ENCODE peak calls at places on chromosomes 12 and 14, in ten cellular contexts. One of them, this sample, is unnamed. For H3K36me3, the result is how much of the 10 kb centered on the place peaks cover.

GRCh38 chr12:7019043-7019569 is 830 bp upstream of the LPCAT3 start:
- DNase-seq in left lung: no peak
- DNase-seq in tibial artery: no peak
- DNase-seq in psoas muscle: no peak
- DNase-seq in IMR-90: no peak
- DNase-seq in endodermal cell: no peak
- DNase-seq in pancreas: no peak
- DNase-seq in right atrium auricular region: no peak
- DNase-seq in HCT116: no peak
- DNase-seq in prostate gland: no peak
- DNase-seq in this sample: no peak

GRCh38 chr12:31471823-31472222 is 119.1 kb downstream of the DENND5B start:
- DNase-seq in prostate gland: peak
- DNase-seq in IMR-90: no peak
- DNase-seq in tibial artery: no peak
- DNase-seq in psoas muscle: no peak
- DNase-seq in endodermal cell: no peak
- DNase-seq in pancreas: no peak
- DNase-seq in right atrium auricular region: no peak
- DNase-seq in left lung: no peak
- DNase-seq in HCT116: no peak
- DNase-seq in this sample: peak

GRCh38 chr14:85604671-85605070 is 74.7 kb downstream of the FLRT2 start:
- DNase-seq in HCT116: no peak
- DNase-seq in psoas muscle: no peak
- DNase-seq in prostate gland: no peak
- DNase-seq in left lung: no peak
- DNase-seq in endodermal cell: no peak
- DNase-seq in right atrium auricular region: no peak
- DNase-seq in pancreas: no peak
- DNase-seq in tibial artery: no peak
- DNase-seq in IMR-90: no peak
- DNase-seq in this sample: no peak

GRCh38 chr14:56198438-56198837 is 80.2 kb downstream of the PELI2 start:
- DNase-seq in endodermal cell: no peak
- DNase-seq in left lung: no peak
- DNase-seq in IMR-90: no peak
- DNase-seq in HCT116: no peak
- DNase-seq in psoas muscle: no peak
- DNase-seq in prostate gland: no peak
- DNase-seq in tibial artery: no peak
- DNase-seq in right atrium auricular region: no peak
- DNase-seq in pancreas: no peak
- DNase-seq in this sample: no peak

GRCh38 chr14:105087963-105088811 is 23.0 kb upstream of the GPR132 start:
- DNase-seq in tibial artery: no peak
- DNase-seq in right atrium auricular region: no peak
- DNase-seq in HCT116: no peak
- DNase-seq in prostate gland: no peak
- DNase-seq in IMR-90: peak
- DNase-seq in endodermal cell: peak
- DNase-seq in left lung: peak
- DNase-seq in pancreas: peak
- DNase-seq in psoas muscle: peak
- DNase-seq in this sample: no peak

GRCh38 chr12:113259499-113259953 is 38.3 kb downstream of the TPCN1 start:
- DNase-seq in left lung: no peak
- DNase-seq in psoas muscle: peak
- DNase-seq in endodermal cell: peak
- DNase-seq in HCT116: no peak
- DNase-seq in tibial artery: peak
- DNase-seq in IMR-90: no peak
- DNase-seq in right atrium auricular region: peak
- DNase-seq in prostate gland: no peak
- DNase-seq in pancreas: peak
- DNase-seq in this sample: no peak

GRCh38 chr12:108215458-108215857 is 86.4 kb downstream of the WSCD2 start:
- DNase-seq in tibial artery: no peak
- DNase-seq in pancreas: no peak
- DNase-seq in endodermal cell: no peak
- DNase-seq in HCT116: no peak
- DNase-seq in prostate gland: no peak
- DNase-seq in left lung: no peak
- DNase-seq in IMR-90: no peak
- DNase-seq in right atrium auricular region: no peak
- DNase-seq in psoas muscle: no peak
- DNase-seq in this sample: no peak

GRCh38 chr12:100058482-100059029 is 73.8 kb upstream of the ANKS1B start:
- DNase-seq in pancreas: no peak
- DNase-seq in tibial artery: no peak
- DNase-seq in psoas muscle: no peak
- DNase-seq in endodermal cell: no peak
- DNase-seq in HCT116: no peak
- DNase-seq in IMR-90: peak
- DNase-seq in right atrium auricular region: no peak
- DNase-seq in prostate gland: no peak
- DNase-seq in left lung: no peak
- DNase-seq in this sample: peak

GRCh38 chr12:118094039-118094438 is 9.8 kb downstream of the VSIG10 start:
- DNase-seq in right atrium auricular region: no peak
- DNase-seq in endodermal cell: no peak
- DNase-seq in tibial artery: no peak
- DNase-seq in IMR-90: no peak
- DNase-seq in HCT116: no peak
- DNase-seq in psoas muscle: no peak
- DNase-seq in prostate gland: no peak
- DNase-seq in pancreas: no peak
- DNase-seq in left lung: no peak
- DNase-seq in this sample: no peak

DNA sequence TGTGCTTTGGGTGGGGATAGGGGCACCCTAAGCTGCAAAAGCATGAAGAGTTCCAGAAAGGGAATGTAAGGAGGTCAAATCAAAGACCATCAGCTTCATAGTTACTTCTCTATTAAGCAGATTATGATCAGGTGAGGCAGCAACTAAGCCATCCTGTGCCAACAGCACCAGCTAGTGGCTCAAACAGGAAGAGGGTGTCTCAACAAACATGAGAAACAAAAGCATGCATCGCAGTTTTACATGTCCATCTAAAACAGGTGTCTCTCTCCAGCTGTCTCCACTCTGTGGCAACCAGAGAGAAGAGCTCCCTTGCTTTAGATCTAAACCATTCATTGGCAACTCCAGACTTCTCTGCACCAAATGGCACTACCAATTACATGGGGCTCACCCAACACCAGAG is 52.9 kb downstream of the ACTN1 start:
- DNase-seq in HCT116: no peak
- DNase-seq in prostate gland: no peak
- DNase-seq in pancreas: no peak
- DNase-seq in tibial artery: no peak
- DNase-seq in IMR-90: no peak
- DNase-seq in endodermal cell: no peak
- DNase-seq in left lung: no peak
- DNase-seq in right atrium auricular region: no peak
- DNase-seq in psoas muscle: no peak
- DNase-seq in this sample: no peak
- TF ChIP-seq CTCF in HCT116: peak
- TF ChIP-seq CTCF in prostate gland: no peak
- TF ChIP-seq CTCF in pancreas: no peak
- TF ChIP-seq CTCF in tibial artery: no peak
- TF ChIP-seq CTCF in IMR-90: peak
- TF ChIP-seq CTCF in endodermal cell: peak
- TF ChIP-seq CTCF in left lung: no peak
- TF ChIP-seq CTCF in right atrium auricular region: no peak
- TF ChIP-seq CTCF in psoas muscle: no peak
- TF ChIP-seq CTCF in this sample: peak

GRCh38 chr14:102556098-102556677 is 36.3 kb upstream of the RCOR1 start:
- DNase-seq in pancreas: peak
- DNase-seq in endodermal cell: peak
- DNase-seq in tibial artery: no peak
- DNase-seq in prostate gland: no peak
- DNase-seq in right atrium auricular region: no peak
- DNase-seq in left lung: peak
- DNase-seq in HCT116: no peak
- DNase-seq in IMR-90: no peak
- DNase-seq in psoas muscle: no peak
- DNase-seq in this sample: no peak
- H3K4me3 ChIP-seq in pancreas: no peak
- H3K4me3 ChIP-seq in endodermal cell: no peak
- H3K4me3 ChIP-seq in tibial artery: no peak
- H3K4me3 ChIP-seq in prostate gland: no peak
- H3K4me3 ChIP-seq in right atrium auricular region: no peak
- H3K4me3 ChIP-seq in left lung: peak
- H3K4me3 ChIP-seq in HCT116: no peak
- H3K4me3 ChIP-seq in IMR-90: no peak
- H3K4me3 ChIP-seq in psoas muscle: peak
- H3K4me3 ChIP-seq in this sample: no peak

GRCh38 chr12:47790676-47791350 is 17.8 kb downstream of the SLC48A1 start:
- DNase-seq in right atrium auricular region: no peak
- DNase-seq in IMR-90: no peak
- DNase-seq in left lung: peak
- DNase-seq in psoas muscle: no peak
- DNase-seq in pancreas: peak
- DNase-seq in tibial artery: no peak
- DNase-seq in endodermal cell: no peak
- DNase-seq in HCT116: no peak
- DNase-seq in prostate gland: no peak
- DNase-seq in this sample: no peak

GRCh38 chr12:47791351-47791746 is 18.3 kb downstream of the SLC48A1 start:
- DNase-seq in HCT116: no peak
- DNase-seq in endodermal cell: no peak
- DNase-seq in right atrium auricular region: no peak
- DNase-seq in psoas muscle: no peak
- DNase-seq in prostate gland: no peak
- DNase-seq in IMR-90: no peak
- DNase-seq in tibial artery: no peak
- DNase-seq in pancreas: peak
- DNase-seq in left lung: peak
- DNase-seq in this sample: no peak

GRCh38 chr12:47787596-47788319 is 14.7 kb downstream of the SLC48A1 start:
- DNase-seq in HCT116: no peak
- DNase-seq in prostate gland: no peak
- DNase-seq in IMR-90: no peak
- DNase-seq in right atrium auricular region: no peak
- DNase-seq in left lung: peak
- DNase-seq in tibial artery: no peak
- DNase-seq in pancreas: peak
- DNase-seq in endodermal cell: no peak
- DNase-seq in psoas muscle: no peak
- DNase-seq in this sample: no peak

GRCh38 chr12:47789712-47790489 is 16.9 kb downstream of the SLC48A1 start:
- DNase-seq in endodermal cell: no peak
- DNase-seq in IMR-90: no peak
- DNase-seq in pancreas: peak
- DNase-seq in left lung: peak
- DNase-seq in right atrium auricular region: no peak
- DNase-seq in tibial artery: no peak
- DNase-seq in prostate gland: no peak
- DNase-seq in HCT116: no peak
- DNase-seq in psoas muscle: no peak
- DNase-seq in this sample: no peak

DNA sequence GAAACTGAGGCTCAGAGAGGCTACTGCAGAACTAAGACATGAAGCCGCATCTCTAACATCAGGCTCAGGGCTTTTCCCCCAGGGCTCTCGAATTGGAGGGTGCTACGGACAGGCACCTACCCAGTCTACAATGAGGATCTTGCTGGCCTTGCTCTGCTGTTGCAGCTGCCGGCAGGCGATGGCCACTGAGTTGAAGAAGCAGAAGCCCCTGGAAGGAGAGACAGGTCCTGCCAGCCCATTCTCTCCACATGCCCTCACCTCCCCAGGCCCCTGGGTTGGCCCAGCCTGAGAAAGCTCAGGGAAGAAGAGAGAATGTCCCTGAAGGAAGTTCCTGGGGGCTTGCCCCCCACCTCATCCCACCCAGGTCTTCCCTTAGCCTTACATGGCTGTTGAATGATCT is 16.1 kb downstream of the SLC48A1 start:
- DNase-seq in IMR-90: no peak
- DNase-seq in left lung: peak
- DNase-seq in right atrium auricular region: no peak
- DNase-seq in tibial artery: no peak
- DNase-seq in endodermal cell: no peak
- DNase-seq in HCT116: no peak
- DNase-seq in pancreas: peak
- DNase-seq in psoas muscle: no peak
- DNase-seq in prostate gland: no peak
- DNase-seq in this sample: no peak
- H3K36me3 ChIP-seq in IMR-90: half or more
- H3K36me3 ChIP-seq in left lung: under half
- H3K36me3 ChIP-seq in right atrium auricular region: half or more
- H3K36me3 ChIP-seq in tibial artery: half or more
- H3K36me3 ChIP-seq in endodermal cell: half or more
- H3K36me3 ChIP-seq in HCT116: under half
- H3K36me3 ChIP-seq in pancreas: under half
- H3K36me3 ChIP-seq in psoas muscle: half or more
- H3K36me3 ChIP-seq in prostate gland: under half
- H3K36me3 ChIP-seq in this sample: under half

DNA sequence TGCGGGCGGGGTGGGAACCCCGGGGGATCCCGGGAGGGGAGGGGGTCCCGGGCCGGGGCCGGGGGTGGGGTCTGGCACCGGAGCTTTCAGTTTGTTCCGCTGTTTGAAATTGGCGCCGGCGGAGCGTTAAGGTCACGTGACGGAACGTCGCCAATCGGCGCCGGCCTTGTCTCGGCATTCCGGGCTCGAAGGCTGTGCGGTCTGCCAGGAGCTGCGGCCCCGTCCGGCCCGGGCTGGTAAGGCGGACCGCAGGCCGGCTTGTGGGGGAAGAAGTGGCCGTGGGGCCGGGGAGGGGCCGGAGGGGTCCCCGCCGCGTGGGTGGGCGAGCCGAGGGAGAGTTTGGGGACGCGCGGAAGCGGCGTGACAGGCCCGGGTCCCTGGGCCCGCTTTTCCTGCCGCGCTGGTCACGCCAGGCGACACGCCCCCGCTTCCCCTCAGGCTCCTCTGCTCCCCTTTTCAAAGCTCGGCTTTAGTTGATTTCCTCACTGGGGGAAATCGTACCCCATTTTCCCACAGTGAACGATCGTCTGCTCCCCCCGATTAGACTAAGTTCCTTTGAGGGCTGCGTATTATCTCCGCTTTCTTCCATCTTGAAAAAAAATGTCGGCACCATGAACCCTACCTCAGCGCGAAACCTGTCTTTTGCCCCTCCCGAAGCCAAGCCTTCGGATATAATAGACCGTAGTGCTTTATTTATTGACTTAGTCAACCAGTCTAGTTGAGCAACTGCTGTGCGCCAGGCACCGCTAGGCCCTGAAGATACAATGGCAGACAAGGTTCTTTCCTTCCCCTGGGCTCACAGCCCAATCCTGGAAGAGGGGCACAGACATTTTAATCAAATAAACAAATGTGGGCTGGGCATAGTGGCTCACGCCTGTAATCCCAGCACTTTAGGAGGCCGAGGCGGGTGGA is at the start of the genes FOXM1 and RHNO1:
- DNase-seq in left lung: peak
- DNase-seq in endodermal cell: peak
- DNase-seq in prostate gland: peak
- DNase-seq in psoas muscle: peak
- DNase-seq in tibial artery: peak
- DNase-seq in pancreas: peak
- DNase-seq in IMR-90: peak
- DNase-seq in HCT116: peak
- DNase-seq in right atrium auricular region: peak
- DNase-seq in this sample: no peak
- TF ChIP-seq CTCF in left lung: no peak
- TF ChIP-seq CTCF in endodermal cell: peak
- TF ChIP-seq CTCF in prostate gland: no peak
- TF ChIP-seq CTCF in psoas muscle: peak
- TF ChIP-seq CTCF in tibial artery: no peak
- TF ChIP-seq CTCF in pancreas: no peak
- TF ChIP-seq CTCF in IMR-90: peak
- TF ChIP-seq CTCF in HCT116: no peak
- TF ChIP-seq CTCF in right atrium auricular region: no peak
- TF ChIP-seq CTCF in this sample: no peak

This sample was measured in kidney epithelial cell.